ENCODE peak calls at places on chromosomes 3 and 15, in eight cellular contexts. One of them, this sample, is unnamed.

GRCh38 chr3:23344886-23345285 is 141.8 kb downstream of the UBE2E2 start:
- DNase-seq in choroid plexus epithelial cell: no peak
- DNase-seq in mucosa of descending colon: no peak
- DNase-seq in GM20000: no peak
- DNase-seq in MCF 10A: no peak
- DNase-seq in pancreas: no peak
- DNase-seq in progenitor cell of endocrine pancreas: no peak
- DNase-seq in ovary: no peak
- DNase-seq in this sample: no peak

GRCh38 chr3:156594229-156594683 is 39.3 kb upstream of the SSR3 start:
- DNase-seq in choroid plexus epithelial cell: no peak
- DNase-seq in mucosa of descending colon: peak
- DNase-seq in GM20000: no peak
- DNase-seq in MCF 10A: no peak
- DNase-seq in pancreas: peak
- DNase-seq in progenitor cell of endocrine pancreas: no peak
- DNase-seq in ovary: no peak
- DNase-seq in this sample: no peak

GRCh38 chr15:22913646-22914380 is 66.4 kb downstream of the CYFIP1 start:
- DNase-seq in choroid plexus epithelial cell: no peak
- DNase-seq in mucosa of descending colon: no peak
- DNase-seq in GM20000: no peak
- DNase-seq in MCF 10A: no peak
- DNase-seq in pancreas: no peak
- DNase-seq in progenitor cell of endocrine pancreas: no peak
- DNase-seq in ovary: no peak
- DNase-seq in this sample: no peak

GRCh38 chr3:129857899-129858298 is 35.6 kb downstream of the TMCC1 start:
- DNase-seq in choroid plexus epithelial cell: no peak
- DNase-seq in mucosa of descending colon: no peak
- DNase-seq in GM20000: no peak
- DNase-seq in MCF 10A: no peak
- DNase-seq in pancreas: no peak
- DNase-seq in progenitor cell of endocrine pancreas: no peak
- DNase-seq in ovary: no peak
- DNase-seq in this sample: no peak

GRCh38 chr3:77411990-77412389 is 372.1 kb downstream of the ROBO2 start:
- DNase-seq in choroid plexus epithelial cell: peak
- DNase-seq in mucosa of descending colon: no peak
- DNase-seq in GM20000: no peak
- DNase-seq in MCF 10A: peak
- DNase-seq in pancreas: no peak
- DNase-seq in progenitor cell of endocrine pancreas: no peak
- DNase-seq in ovary: no peak
- DNase-seq in this sample: no peak

GRCh38 chr15:40743921-40744809 is 10.9 kb downstream of the RMDN3 start:
- DNase-seq in choroid plexus epithelial cell: peak
- DNase-seq in mucosa of descending colon: peak
- DNase-seq in GM20000: no peak
- DNase-seq in MCF 10A: peak
- DNase-seq in pancreas: no peak
- DNase-seq in progenitor cell of endocrine pancreas: no peak
- DNase-seq in ovary: no peak
- DNase-seq in this sample: no peak

GRCh38 chr15:80934761-80935221 is 54.8 kb downstream of the MESD start:
- DNase-seq in choroid plexus epithelial cell: peak
- DNase-seq in mucosa of descending colon: no peak
- DNase-seq in GM20000: no peak
- DNase-seq in MCF 10A: no peak
- DNase-seq in pancreas: no peak
- DNase-seq in progenitor cell of endocrine pancreas: no peak
- DNase-seq in ovary: no peak
- DNase-seq in this sample: no peak

GRCh38 chr3:26353052-26353451 is 269.5 kb upstream of the LRRC3B start:
- DNase-seq in choroid plexus epithelial cell: no peak
- DNase-seq in mucosa of descending colon: no peak
- DNase-seq in GM20000: no peak
- DNase-seq in MCF 10A: no peak
- DNase-seq in pancreas: no peak
- DNase-seq in progenitor cell of endocrine pancreas: no peak
- DNase-seq in ovary: no peak
- DNase-seq in this sample: no peak

GRCh38 chr3:8778475-8778874 is 9.1 kb upstream of the OXTR start:
- DNase-seq in choroid plexus epithelial cell: no peak
- DNase-seq in mucosa of descending colon: no peak
- DNase-seq in GM20000: peak
- DNase-seq in MCF 10A: no peak
- DNase-seq in pancreas: no peak
- DNase-seq in progenitor cell of endocrine pancreas: no peak
- DNase-seq in ovary: no peak
- DNase-seq in this sample: no peak

GRCh38 chr15:34241376-34242350 is 16.8 kb downstream of the EMC4 start:
- DNase-seq in choroid plexus epithelial cell: peak
- DNase-seq in mucosa of descending colon: no peak
- DNase-seq in GM20000: peak
- DNase-seq in MCF 10A: peak
- DNase-seq in pancreas: no peak
- DNase-seq in progenitor cell of endocrine pancreas: no peak
- DNase-seq in ovary: no peak
- DNase-seq in this sample: no peak

GRCh38 chr15:60590935-60591490 is 112.1 kb upstream of the ICE2 start:
- DNase-seq in choroid plexus epithelial cell: peak
- DNase-seq in mucosa of descending colon: peak
- DNase-seq in GM20000: peak
- DNase-seq in MCF 10A: no peak
- DNase-seq in pancreas: peak
- DNase-seq in progenitor cell of endocrine pancreas: peak
- DNase-seq in ovary: peak
- DNase-seq in this sample: peak

GRCh38 chr3:142958707-142959106 is 4.8 kb downstream of the PAQR9 start:
- DNase-seq in choroid plexus epithelial cell: peak
- DNase-seq in mucosa of descending colon: no peak
- DNase-seq in GM20000: no peak
- DNase-seq in MCF 10A: peak
- DNase-seq in pancreas: no peak
- DNase-seq in progenitor cell of endocrine pancreas: no peak
- DNase-seq in ovary: no peak
- DNase-seq in this sample: no peak

GRCh38 chr3:156459434-156459833 is 95.5 kb downstream of the SSR3 start:
- DNase-seq in choroid plexus epithelial cell: no peak
- DNase-seq in mucosa of descending colon: no peak
- DNase-seq in GM20000: no peak
- DNase-seq in MCF 10A: no peak
- DNase-seq in pancreas: peak
- DNase-seq in progenitor cell of endocrine pancreas: no peak
- DNase-seq in ovary: no peak
- DNase-seq in this sample: no peak

GRCh38 chr15:27468151-27468556 is 497.2 kb downstream of the GABRG3 start:
- DNase-seq in choroid plexus epithelial cell: no peak
- DNase-seq in mucosa of descending colon: no peak
- DNase-seq in GM20000: no peak
- DNase-seq in MCF 10A: no peak
- DNase-seq in pancreas: no peak
- DNase-seq in progenitor cell of endocrine pancreas: no peak
- DNase-seq in ovary: no peak
- DNase-seq in this sample: no peak

GRCh38 chr3:150899141-150899540 is 6.1 kb downstream of the MINDY4B start:
- DNase-seq in choroid plexus epithelial cell: no peak
- DNase-seq in mucosa of descending colon: no peak
- DNase-seq in GM20000: no peak
- DNase-seq in MCF 10A: no peak
- DNase-seq in pancreas: no peak
- DNase-seq in progenitor cell of endocrine pancreas: no peak
- DNase-seq in ovary: no peak
- DNase-seq in this sample: no peak

GRCh38 chr15:29270169-29270955 is 740 bp upstream of the NSMCE3 start:
- DNase-seq in choroid plexus epithelial cell: peak
- DNase-seq in mucosa of descending colon: no peak
- DNase-seq in GM20000: peak
- DNase-seq in MCF 10A: no peak
- DNase-seq in pancreas: no peak
- DNase-seq in progenitor cell of endocrine pancreas: no peak
- DNase-seq in ovary: no peak
- DNase-seq in this sample: no peak

GRCh38 chr3:163315786-163316185 is 1762.5 kb downstream of the SI start:
- DNase-seq in choroid plexus epithelial cell: no peak
- DNase-seq in mucosa of descending colon: no peak
- DNase-seq in GM20000: no peak
- DNase-seq in MCF 10A: no peak
- DNase-seq in pancreas: no peak
- DNase-seq in progenitor cell of endocrine pancreas: no peak
- DNase-seq in ovary: no peak
- DNase-seq in this sample: no peak

GRCh38 chr15:51380999-51381806 is 39.7 kb downstream of the GLDN start:
- DNase-seq in choroid plexus epithelial cell: peak
- DNase-seq in mucosa of descending colon: no peak
- DNase-seq in GM20000: peak
- DNase-seq in MCF 10A: peak
- DNase-seq in pancreas: peak
- DNase-seq in progenitor cell of endocrine pancreas: no peak
- DNase-seq in ovary: no peak
- DNase-seq in this sample: peak
- TF ChIP-seq CTCF in choroid plexus epithelial cell: peak
- TF ChIP-seq CTCF in mucosa of descending colon: peak
- TF ChIP-seq CTCF in GM20000: peak
- TF ChIP-seq CTCF in MCF 10A: peak
- TF ChIP-seq CTCF in pancreas: peak
- TF ChIP-seq CTCF in progenitor cell of endocrine pancreas: peak
- TF ChIP-seq CTCF in ovary: peak
- TF ChIP-seq CTCF in this sample: peak

GRCh38 chr15:100841426-100841825 is 38.2 kb upstream of the ALDH1A3 start:
- DNase-seq in choroid plexus epithelial cell: no peak
- DNase-seq in mucosa of descending colon: no peak
- DNase-seq in GM20000: no peak
- DNase-seq in MCF 10A: no peak
- DNase-seq in pancreas: no peak
- DNase-seq in progenitor cell of endocrine pancreas: no peak
- DNase-seq in ovary: no peak
- DNase-seq in this sample: no peak
- TF ChIP-seq CTCF in choroid plexus epithelial cell: no peak
- TF ChIP-seq CTCF in mucosa of descending colon: no peak
- TF ChIP-seq CTCF in GM20000: no peak
- TF ChIP-seq CTCF in MCF 10A: no peak
- TF ChIP-seq CTCF in pancreas: no peak
- TF ChIP-seq CTCF in progenitor cell of endocrine pancreas: no peak
- TF ChIP-seq CTCF in ovary: no peak
- TF ChIP-seq CTCF in this sample: no peak

DNA sequence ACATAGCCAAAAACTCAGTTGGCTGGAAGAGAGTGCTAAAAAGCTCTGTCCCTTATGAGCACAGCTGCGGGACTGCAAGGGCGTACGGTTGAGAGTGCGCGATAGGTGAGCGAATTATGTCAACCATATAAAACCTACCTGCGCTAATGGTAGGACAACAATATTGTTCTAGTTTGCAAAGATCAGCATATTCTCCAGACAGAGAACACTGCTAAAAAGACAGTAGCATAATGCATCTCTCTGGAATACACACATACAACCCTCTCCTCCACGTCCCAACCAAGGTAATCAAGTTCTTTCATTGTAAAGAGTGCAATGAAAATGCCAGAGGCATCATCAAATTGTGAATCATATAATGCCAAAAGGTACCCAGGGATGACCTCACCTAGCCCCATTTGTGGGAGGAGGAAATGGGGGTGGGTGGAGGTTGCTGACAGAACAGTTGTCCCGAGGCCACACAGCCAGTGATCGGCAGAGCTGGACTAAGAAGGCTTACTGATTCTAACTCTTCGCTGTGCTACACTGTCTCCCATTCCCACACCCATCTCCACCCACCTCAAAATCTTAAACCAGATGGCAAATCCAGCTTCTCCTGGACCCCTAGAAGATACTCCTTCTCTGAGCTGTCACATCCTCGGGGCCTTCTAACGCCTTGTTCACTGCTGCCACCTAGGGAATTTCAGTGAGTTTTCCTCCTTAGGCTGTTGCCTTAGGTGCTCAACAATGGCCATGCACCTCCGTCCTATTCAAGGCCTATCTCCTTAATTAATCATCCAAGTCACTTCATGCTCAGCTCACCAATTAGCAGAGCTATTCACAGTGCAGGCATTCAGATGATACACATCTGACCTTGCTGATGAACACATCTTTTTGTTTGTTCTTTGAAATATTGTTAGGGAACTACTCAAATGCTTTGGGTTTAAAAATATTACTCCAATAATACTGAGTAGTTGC is 60.7 kb downstream of the RPL22L1 start:
- DNase-seq in choroid plexus epithelial cell: peak
- DNase-seq in mucosa of descending colon: no peak
- DNase-seq in GM20000: peak
- DNase-seq in MCF 10A: peak
- DNase-seq in pancreas: no peak
- DNase-seq in progenitor cell of endocrine pancreas: peak
- DNase-seq in ovary: peak
- DNase-seq in this sample: no peak
- TF ChIP-seq CTCF in choroid plexus epithelial cell: peak
- TF ChIP-seq CTCF in mucosa of descending colon: peak
- TF ChIP-seq CTCF in GM20000: peak
- TF ChIP-seq CTCF in MCF 10A: peak
- TF ChIP-seq CTCF in pancreas: no peak
- TF ChIP-seq CTCF in progenitor cell of endocrine pancreas: peak
- TF ChIP-seq CTCF in ovary: no peak
- TF ChIP-seq CTCF in this sample: peak

GRCh38 chr3:541328-541727 is 344.8 kb downstream of the CHL1 start:
- DNase-seq in choroid plexus epithelial cell: no peak
- DNase-seq in mucosa of descending colon: no peak
- DNase-seq in GM20000: no peak
- DNase-seq in MCF 10A: no peak
- DNase-seq in pancreas: no peak
- DNase-seq in progenitor cell of endocrine pancreas: no peak
- DNase-seq in ovary: no peak
- DNase-seq in this sample: no peak

GRCh38 chr3:536417-536813 is 339.9 kb downstream of the CHL1 start:
- DNase-seq in choroid plexus epithelial cell: no peak
- DNase-seq in mucosa of descending colon: no peak
- DNase-seq in GM20000: no peak
- DNase-seq in MCF 10A: no peak
- DNase-seq in pancreas: no peak
- DNase-seq in progenitor cell of endocrine pancreas: no peak
- DNase-seq in ovary: no peak
- DNase-seq in this sample: no peak

DNA sequence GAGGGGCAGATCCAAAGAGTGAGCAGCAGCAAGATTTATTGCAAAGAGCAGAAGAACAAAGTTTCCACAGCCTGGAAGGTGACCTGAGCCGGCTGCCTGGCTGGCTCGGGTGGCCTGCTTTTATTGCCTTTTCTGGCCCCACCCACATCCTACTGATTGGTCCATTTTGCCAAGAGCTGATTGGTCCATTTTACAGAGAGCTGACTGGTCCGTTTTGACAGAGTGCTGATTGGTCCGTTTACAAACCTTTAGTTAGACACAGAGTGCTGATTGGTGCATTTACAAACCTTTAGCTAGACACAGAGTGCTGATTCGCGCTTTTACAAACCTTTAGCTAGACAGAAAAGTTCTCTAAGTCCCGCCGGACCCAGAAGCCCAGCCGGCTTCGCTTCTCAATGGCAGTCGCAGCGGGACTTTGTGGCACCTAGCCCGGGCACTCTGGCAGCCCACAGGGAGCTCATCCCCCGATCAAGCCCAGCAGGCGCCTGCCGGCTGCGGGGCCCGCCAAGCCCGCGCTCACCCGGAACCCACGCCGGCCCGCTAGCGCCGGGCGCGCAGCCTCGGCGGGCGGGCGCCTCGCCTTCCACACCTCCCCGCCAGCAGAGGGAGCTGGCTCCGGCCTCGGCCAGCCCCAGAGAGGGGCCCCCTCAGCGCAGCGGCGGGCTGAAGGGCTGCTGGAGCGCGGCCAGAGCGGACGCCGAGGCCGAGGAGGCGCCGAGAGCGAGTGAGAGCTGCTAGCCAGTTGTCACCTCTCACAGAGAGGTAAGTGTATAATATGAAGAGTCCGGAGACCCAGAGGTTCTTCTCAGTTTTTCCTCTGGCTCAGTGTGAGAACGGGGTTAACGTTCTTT is 339.2 kb downstream of the CHL1 start:
- DNase-seq in choroid plexus epithelial cell: peak
- DNase-seq in mucosa of descending colon: peak
- DNase-seq in GM20000: no peak
- DNase-seq in MCF 10A: no peak
- DNase-seq in pancreas: peak
- DNase-seq in progenitor cell of endocrine pancreas: peak
- DNase-seq in ovary: no peak
- DNase-seq in this sample: peak
- TF ChIP-seq CTCF in choroid plexus epithelial cell: no peak
- TF ChIP-seq CTCF in mucosa of descending colon: no peak
- TF ChIP-seq CTCF in GM20000: no peak
- TF ChIP-seq CTCF in MCF 10A: no peak
- TF ChIP-seq CTCF in pancreas: peak
- TF ChIP-seq CTCF in progenitor cell of endocrine pancreas: peak
- TF ChIP-seq CTCF in ovary: no peak
- TF ChIP-seq CTCF in this sample: peak

This sample was measured in glutamatergic neuron.